ENCODE peak calls at places on chromosomes 4 and X, in ten cellular contexts. U, C, L, Q, G, E, X, S, V and M are unnamed samples.
A peak's percentile ranks its signal among the peaks of the same experiment; 100 is the strongest.

GRCh38 chr4:158871050-158871724 is 102.4 kb downstream of the FNIP2 start:
- DNase-seq in E (no peak), V (no peak), G (no peak), U (peak; percentile 50), C (no peak), L (no peak), X (no peak), S (no peak), Q (no peak), M (no peak)

GRCh38 chr4:75724066-75724866 is at the start of gene USO1:
- DNase-seq in U (peak; percentile 95), C (peak; percentile 62), L (peak; percentile 91), X (peak; percentile 99), G (peak; percentile 99), V (peak; percentile 98), S (peak; percentile 99), E (peak; percentile 94), Q (peak; percentile 96), M (peak; percentile 96)

GRCh38 chr4:148574502-148574901 is 132.3 kb upstream of the NR3C2 start:
- DNase-seq in S (peak; percentile 13), Q (no peak), G (no peak), L (no peak), X (no peak), C (no peak), V (peak; percentile 1), E (no peak), U (no peak), M (peak; percentile 60)

GRCh38 chr4:172390341-172390740 is 577.1 kb downstream of the GALNTL6 start:
- DNase-seq in G (no peak), Q (no peak), E (no peak), S (no peak), C (no peak), L (no peak), V (no peak), U (no peak), X (no peak), M (no peak)

GRCh38 chrX:49878128-49878833 is 1.0 kb upstream of the USP27X start:
- DNase-seq in G (no peak), U (peak; percentile 45), S (no peak), E (no peak), X (no peak), C (no peak), L (no peak), V (no peak), Q (no peak), M (no peak)

GRCh38 chr4:107997001-107997788 is 7.5 kb downstream of the HADH start:
- DNase-seq in L (no peak), C (no peak), Q (peak; percentile 67), X (no peak), V (peak; percentile 96), U (no peak), G (no peak), E (no peak), S (no peak), M (peak; percentile 18)

GRCh38 chrX:105945266-105945665 is 93.3 kb downstream of the SERPINA7 start:
- DNase-seq in E (no peak), X (no peak), S (no peak), Q (no peak), V (no peak), C (no peak), G (no peak), U (no peak), L (no peak), M (no peak)

GRCh38 chr4:67892253-67892652 is 8.5 kb upstream of the TMPRSS11D start:
- DNase-seq in C (no peak), E (no peak), S (no peak), G (no peak), U (no peak), Q (no peak), V (no peak), X (no peak), L (no peak), M (no peak)

GRCh38 chr4:163474027-163474426 is 473 bp upstream of the TKTL2 start:
- DNase-seq in E (no peak), S (no peak), X (no peak), L (no peak), G (no peak), V (no peak), Q (no peak), C (no peak), U (no peak), M (no peak)

GRCh38 chrX:106894392-106894909 is 8.7 kb downstream of the RIPPLY1 start:
- DNase-seq in S (peak; percentile 89), E (peak; percentile 12), V (peak; percentile 73), U (peak; percentile 59), C (peak; percentile 50), X (peak; percentile 21), G (peak; percentile 21), Q (peak; percentile 59), L (no peak), M (no peak)

GRCh38 chrX:136586386-136586785 is 54.4 kb downstream of the VGLL1 start:
- DNase-seq in X (peak; percentile 12), E (no peak), V (no peak), C (no peak), U (no peak), L (no peak), S (no peak), Q (no peak), G (peak; percentile 5), M (no peak)

GRCh38 chrX:24423960-24424359 is 41.1 kb upstream of the PDK3 start:
- DNase-seq in E (no peak), Q (no peak), X (no peak), S (no peak), L (no peak), V (peak; percentile 30), C (no peak), U (no peak), G (no peak), M (no peak)

GRCh38 chr4:131609039-131609438 is 1540.1 kb upstream of the PCDH10 start:
- DNase-seq in S (no peak), X (no peak), Q (no peak), U (no peak), L (no peak), G (no peak), E (no peak), V (no peak), C (no peak), M (no peak)

GRCh38 chr4:182105416-182105815 is 137.8 kb upstream of the TENM3 start:
- DNase-seq in Q (no peak), U (no peak), V (no peak), C (no peak), L (no peak), G (no peak), E (no peak), S (no peak), X (no peak), M (no peak)

GRCh38 chrX:155127940-155128339 is 56.6 kb downstream of the BRCC3 start:
- DNase-seq in E (no peak), G (no peak), S (no peak), Q (no peak), U (no peak), L (no peak), V (no peak), C (no peak), X (no peak), M (no peak)

GRCh38 chr4:19327364-19327763 is 924.3 kb upstream of the SLIT2 start:
- DNase-seq in C (no peak), E (no peak), X (no peak), G (no peak), S (no peak), U (no peak), L (no peak), Q (no peak), V (peak; percentile 56), M (no peak)

GRCh38 chr4:152936446-152937279 is 540 bp downstream of the FHDC1 start:
- DNase-seq in Q (peak; percentile 33), U (peak; percentile 81), G (no peak), E (no peak), C (peak; percentile 22), V (peak; percentile 41), L (no peak), S (peak; percentile 60), X (no peak), M (no peak)

GRCh38 chrX:32778965-32779364 is 432.4 kb downstream of the DMD start:
- DNase-seq in U (no peak), Q (no peak), X (no peak), C (no peak), L (no peak), G (no peak), E (no peak), S (no peak), V (no peak), M (no peak)

GRCh38 chr4:7769936-7770674 is 169.6 kb downstream of the AFAP1 start:
- DNase-seq in Q (peak; percentile 20), U (peak; percentile 73), L (no peak), E (no peak), S (peak; percentile 32), C (peak; percentile 33), X (no peak), G (no peak), V (peak; percentile 42), M (no peak)

GRCh38 chrX:132092439-132093065 is 35.3 kb downstream of the FRMD7 start:
- DNase-seq in X (peak; percentile 20), C (peak; percentile 36), V (peak; percentile 56), S (peak; percentile 80), L (no peak), E (no peak), U (peak; percentile 28), G (peak; percentile 18), Q (peak; percentile 4), M (no peak)

GRCh38 chr4:148238086-148238485 is 204.1 kb downstream of the NR3C2 start:
- DNase-seq in L (no peak), Q (no peak), C (no peak), U (no peak), X (no peak), G (no peak), V (no peak), E (no peak), S (no peak), M (no peak)

GRCh38 chr4:8746523-8747466 is 124.8 kb downstream of the HMX1 start:
- DNase-seq in S (no peak), G (no peak), U (no peak), X (no peak), E (no peak), V (no peak), L (no peak), C (no peak), Q (no peak), M (no peak)

GRCh38 chr4:177473991-177474390 is 31.8 kb upstream of the AGA start:
- DNase-seq in X (no peak), U (peak; percentile 19), S (no peak), Q (no peak), C (no peak), G (no peak), V (no peak), E (no peak), L (no peak), M (no peak)

GRCh38 chrX:81261576-81261975 is 59.7 kb downstream of the SH3BGRL start:
- DNase-seq in G (no peak), S (no peak), X (no peak), U (no peak), Q (peak; percentile 14), C (no peak), E (no peak), V (peak; percentile 51), L (no peak), M (peak; percentile 43)

GRCh38 chr4:125741825-125742452 is 427.2 kb downstream of the FAT4 start:
- DNase-seq in U (peak; percentile 43), Q (no peak), C (no peak), G (no peak), X (no peak), S (no peak), L (no peak), V (peak; percentile 47), E (no peak), M (no peak)